ENCODE peak calls at places on chromosomes 1 and 21, in eight cellular contexts. Q, S, Y, L, F, T, P and J are unnamed samples.

GRCh38 chr1:46550751-46551231 is 656 bp downstream of the KNCN start:
- DNase-seq in Q (no peak), S (peak), Y (peak), L (peak), F (no peak), T (no peak), P (no peak), J (no peak)

GRCh38 chr1:243642936-243643335 is 207.1 kb downstream of the AKT3 start:
- DNase-seq in Q (no peak), S (no peak), Y (no peak), L (peak), F (no peak), T (no peak), P (peak), J (no peak)

GRCh38 chr1:208129489-208129888 is 114.7 kb downstream of the PLXNA2 start:
- DNase-seq in Q (no peak), S (no peak), Y (no peak), L (no peak), F (no peak), T (no peak), P (no peak), J (no peak)

GRCh38 chr1:30419831-30420230 is 303.6 kb downstream of the MATN1 start:
- DNase-seq in Q (no peak), S (peak), Y (no peak), L (no peak), F (no peak), T (no peak), P (no peak), J (no peak)

GRCh38 chr1:18344755-18345154 is 136.0 kb upstream of the KLHDC7A start:
- DNase-seq in Q (no peak), S (no peak), Y (no peak), L (no peak), F (no peak), T (no peak), P (no peak), J (no peak)

GRCh38 chr1:218611916-218612580 is 266.9 kb downstream of the TGFB2 start:
- DNase-seq in Q (no peak), S (no peak), Y (no peak), L (peak), F (no peak), T (no peak), P (no peak), J (no peak)

GRCh38 chr1:247627951-247628350 is 22.6 kb downstream of the OR2G3 start:
- DNase-seq in Q (no peak), S (no peak), Y (no peak), L (no peak), F (no peak), T (no peak), P (no peak), J (no peak)

GRCh38 chr1:180899262-180899661 is 13.4 kb upstream of the KIAA1614 start:
- DNase-seq in Q (no peak), S (no peak), Y (no peak), L (no peak), F (no peak), T (no peak), P (no peak), J (no peak)

GRCh38 chr1:36349839-36350238 is 26.4 kb upstream of the EVA1B start:
- DNase-seq in Q (no peak), S (no peak), Y (no peak), L (no peak), F (peak), T (no peak), P (no peak), J (no peak)

GRCh38 chr1:205750683-205751651 is 985 bp upstream of the NUCKS1 start:
- DNase-seq in Q (no peak), S (no peak), Y (no peak), L (peak), F (no peak), T (no peak), P (no peak), J (no peak)

GRCh38 chr1:41394918-41395598 is 33.8 kb downstream of the FOXO6 start:
- DNase-seq in Q (no peak), S (no peak), Y (no peak), L (peak), F (no peak), T (no peak), P (no peak), J (no peak)

GRCh38 chr1:94936861-94937620 is 10.1 kb upstream of the CNN3 start:
- DNase-seq in Q (no peak), S (no peak), Y (no peak), L (peak), F (no peak), T (no peak), P (no peak), J (no peak)

GRCh38 chr1:179318501-179318900 is 24.9 kb downstream of the SOAT1 start:
- DNase-seq in Q (no peak), S (no peak), Y (no peak), L (no peak), F (no peak), T (peak), P (no peak), J (no peak)

GRCh38 chr1:211648980-211649934 is 26.2 kb downstream of the NEK2 start:
- DNase-seq in Q (no peak), S (no peak), Y (peak), L (no peak), F (no peak), T (peak), P (no peak), J (no peak)

GRCh38 chr1:172732427-172732826 is 73.5 kb downstream of the FASLG start:
- DNase-seq in Q (no peak), S (no peak), Y (no peak), L (no peak), F (no peak), T (no peak), P (no peak), J (no peak)

GRCh38 chr1:31715097-31715872 is 11.5 kb upstream of the COL16A1 start:
- DNase-seq in Q (peak), S (no peak), Y (peak), L (peak), F (peak), T (peak), P (peak), J (peak)

GRCh38 chr1:202150187-202150586 is 5.7 kb upstream of the ARL8A start:
- DNase-seq in Q (no peak), S (no peak), Y (no peak), L (no peak), F (no peak), T (no peak), P (no peak), J (no peak)

GRCh38 chr1:40392206-40392605 is 18.7 kb downstream of the SMAP2 start:
- DNase-seq in Q (no peak), S (no peak), Y (no peak), L (no peak), F (no peak), T (no peak), P (peak), J (no peak)

GRCh38 chr1:56819393-56819899 is at the start of gene FYB2:
- DNase-seq in Q (peak), S (no peak), Y (no peak), L (peak), F (no peak), T (no peak), P (no peak), J (no peak)

GRCh38 chr1:82094136-82094535 is 293.4 kb downstream of the ADGRL2 start:
- DNase-seq in Q (no peak), S (no peak), Y (no peak), L (no peak), F (no peak), T (no peak), P (no peak), J (no peak)

GRCh38 chr1:151147132-151147503 is 687 bp upstream of the SEMA6C start:
- DNase-seq in Q (peak), S (no peak), Y (no peak), L (no peak), F (no peak), T (no peak), P (no peak), J (no peak)

GRCh38 chr1:118902299-118903270 is 85.6 kb downstream of the TBX15 start:
- DNase-seq in Q (no peak), S (no peak), Y (no peak), L (no peak), F (no peak), T (no peak), P (peak), J (no peak)

GRCh38 chr1:115492019-115492595 is 149.7 kb upstream of the VANGL1 start:
- DNase-seq in Q (no peak), S (no peak), Y (no peak), L (no peak), F (no peak), T (no peak), P (no peak), J (no peak)

GRCh38 chr21:29604096-29604495 is 305.4 kb downstream of the BACH1 start:
- DNase-seq in Q (no peak), S (no peak), Y (no peak), L (no peak), F (no peak), T (no peak), P (no peak), J (no peak)

GRCh38 chr1:155499953-155500621 is 62.5 kb downstream of the ASH1L start:
- DNase-seq in Q (no peak), S (no peak), Y (no peak), L (peak), F (no peak), T (peak), P (no peak), J (peak)

GRCh38 chr1:151710187-151710586 is 6.4 kb downstream of the CELF3 start:
- DNase-seq in Q (no peak), S (no peak), Y (no peak), L (peak), F (no peak), T (peak), P (peak), J (peak)

GRCh38 chr1:100597069-100597741 is 59.3 kb downstream of the GPR88 start:
- DNase-seq in Q (no peak), S (no peak), Y (no peak), L (no peak), F (no peak), T (no peak), P (peak), J (no peak)

GRCh38 chr1:231193710-231194340 is 32.0 kb downstream of the TRIM67 start:
- DNase-seq in Q (no peak), S (no peak), Y (no peak), L (no peak), F (no peak), T (no peak), P (no peak), J (no peak)

GRCh38 chr1:33072707-33073106 is 8.2 kb upstream of the AZIN2 start:
- DNase-seq in Q (no peak), S (no peak), Y (no peak), L (no peak), F (no peak), T (no peak), P (no peak), J (no peak)

GRCh38 chr21:17514124-17514481 is 1.3 kb downstream of the CXADR start:
- DNase-seq in Q (no peak), S (no peak), Y (no peak), L (peak), F (no peak), T (no peak), P (peak), J (no peak)

GRCh38 chr1:62401034-62401433 is 35.8 kb upstream of the USP1 start:
- DNase-seq in Q (no peak), S (no peak), Y (no peak), L (peak), F (no peak), T (no peak), P (no peak), J (no peak)

GRCh38 chr1:53573931-53574330 is 114.7 kb downstream of the DMRTB1 start:
- DNase-seq in Q (no peak), S (peak), Y (no peak), L (no peak), F (no peak), T (no peak), P (no peak), J (no peak)

GRCh38 chr1:211830055-211830329 is 571 bp downstream of the LPGAT1 start:
- DNase-seq in Q (no peak), S (no peak), Y (no peak), L (no peak), F (no peak), T (peak), P (no peak), J (no peak)

GRCh38 chr21:15514073-15514946 is 215.5 kb upstream of the USP25 start:
- DNase-seq in Q (no peak), S (no peak), Y (no peak), L (no peak), F (no peak), T (peak), P (no peak), J (peak)

GRCh38 chr21:38236232-38236631 is 20.6 kb upstream of the KCNJ15 start:
- DNase-seq in Q (no peak), S (no peak), Y (no peak), L (peak), F (no peak), T (no peak), P (peak), J (no peak)

GRCh38 chr1:168180148-168180524 is 1.4 kb downstream of the TIPRL start:
- DNase-seq in Q (no peak), S (no peak), Y (no peak), L (no peak), F (no peak), T (peak), P (no peak), J (no peak)
- H3K4me3 ChIP-seq in Q (peak), S (peak), Y (peak), L (peak), F (no peak), T (peak), P (peak), J (peak)

GRCh38 chr1:182702826-182703524 is 18.6 kb upstream of the RGS8 start:
- DNase-seq in Q (no peak), S (no peak), Y (no peak), L (no peak), F (no peak), T (no peak), P (no peak), J (no peak)

GRCh38 chr1:182698977-182699672 is 14.7 kb upstream of the RGS8 start:
- DNase-seq in Q (no peak), S (no peak), Y (no peak), L (no peak), F (peak), T (no peak), P (no peak), J (no peak)

GRCh38 chr1:182699673-182700350 is 15.4 kb upstream of the RGS8 start:
- DNase-seq in Q (no peak), S (no peak), Y (no peak), L (peak), F (no peak), T (no peak), P (no peak), J (no peak)

GRCh38 chr1:182703539-182703938 is 19.2 kb upstream of the RGS8 start:
- DNase-seq in Q (no peak), S (no peak), Y (no peak), L (no peak), F (no peak), T (no peak), P (no peak), J (no peak)

GRCh38 chr1:182700351-182700709 is 15.9 kb upstream of the RGS8 start:
- DNase-seq in Q (no peak), S (no peak), Y (no peak), L (peak), F (no peak), T (no peak), P (no peak), J (no peak)
- TF ChIP-seq CTCF in Q (no peak), S (no peak), Y (no peak), L (peak), F (no peak), T (no peak), P (no peak), J (no peak)

DNA sequence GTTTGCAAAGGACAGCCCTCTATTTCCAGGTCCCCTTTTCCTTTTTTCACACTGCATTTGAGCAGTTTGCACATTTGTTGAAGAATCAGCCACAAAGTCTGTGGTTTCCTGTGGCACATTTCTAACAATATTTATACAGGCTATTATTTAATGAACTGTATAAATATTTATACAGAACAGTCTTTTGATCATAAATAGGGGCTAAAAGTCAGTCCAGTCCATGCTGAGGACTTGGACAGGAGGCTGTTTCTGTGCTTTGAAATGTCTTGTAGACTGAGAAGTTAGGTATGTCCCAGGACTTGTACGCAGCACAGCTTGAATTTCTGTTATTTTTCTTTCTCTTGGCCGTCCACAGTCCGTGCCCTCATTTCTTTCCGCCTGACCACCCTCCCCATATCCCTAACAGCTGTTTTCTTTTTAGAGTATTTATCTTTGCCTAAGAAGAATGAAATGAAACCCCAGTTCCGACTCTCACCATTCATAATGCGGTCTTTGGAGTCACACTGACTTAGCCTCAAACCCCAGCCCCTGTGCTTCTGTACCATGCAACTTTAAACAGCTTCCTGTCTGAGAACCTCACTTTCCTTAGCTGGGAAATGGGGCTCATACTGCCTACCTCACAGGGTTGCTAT is 19.7 kb downstream of the FGGY start:
- DNase-seq in Q (no peak), S (no peak), Y (no peak), L (no peak), F (no peak), T (no peak), P (peak), J (no peak)
- H3K4me3 ChIP-seq in Q (peak), S (no peak), Y (peak), L (no peak), F (no peak), T (no peak), P (peak), J (no peak)

GRCh38 chr1:101653482-101653946 is 343.2 kb downstream of the OLFM3 start:
- DNase-seq in Q (no peak), S (no peak), Y (no peak), L (peak), F (no peak), T (peak), P (peak), J (no peak)
- TF ChIP-seq CTCF in Q (no peak), S (peak), Y (no peak), L (peak), F (no peak), T (peak), P (peak), J (peak)